ENCODE peak calls at places on chromosome 11, in four cellular contexts. J is astrocyte; U is colonic mucosa; A is CD8-positive, alpha-beta T cell. V is an unnamed sample.

GRCh38 chr11:84566681-84567080 is 1060.5 kb downstream of the DLG2 start:
- DNase-seq in J (peak; percentile 19), U (no peak), A (no peak), V (no peak)

GRCh38 chr11:71467164-71467563 is 14.2 kb downstream of the NADSYN1 start:
- DNase-seq in J (no peak), U (no peak), A (no peak), V (no peak)

GRCh38 chr11:101567086-101567485 is 16.7 kb downstream of the TRPC6 start:
- DNase-seq in J (no peak), A (no peak), U (no peak), V (no peak)

GRCh38 chr11:86955111-86955673 is at the start of gene FZD4:
- DNase-seq in A (peak; percentile 59), U (peak; percentile 87), J (peak; percentile 74), V (peak; percentile 50)

GRCh38 chr11:130407978-130408377 is 20.4 kb downstream of the ADAMTS8 start:
- DNase-seq in A (no peak), U (no peak), J (peak; percentile 59), V (no peak)

GRCh38 chr11:57336111-57336666 is 497 bp upstream of the SSRP1 start:
- DNase-seq in A (peak; percentile 54), U (no peak), J (no peak), V (no peak)

GRCh38 chr11:3642071-3642951 is 519 bp upstream of the ART5 start:
- DNase-seq in A (peak; percentile 81), J (peak; percentile 67), U (peak; percentile 74), V (peak; percentile 26)

GRCh38 chr11:30960387-30960992 is 374.3 kb upstream of the MPPED2 start:
- DNase-seq in U (no peak), J (peak; percentile 24), A (no peak), V (no peak)

GRCh38 chr11:117820071-117820470 is 4.5 kb downstream of the FXYD2 start:
- DNase-seq in A (no peak), U (peak; percentile 75), J (no peak), V (no peak)

GRCh38 chr11:15526859-15527450 is 412.2 kb downstream of the INSC start:
- DNase-seq in A (no peak), U (no peak), J (no peak), V (no peak)

GRCh38 chr11:26993965-26994446 is at the start of gene FIBIN:
- DNase-seq in A (no peak), J (peak; percentile 70), U (no peak), V (no peak)

GRCh38 chr11:64007160-64007628 is 21.0 kb downstream of the OTUB1 start:
- DNase-seq in A (no peak), J (no peak), U (peak; percentile 27), V (no peak)

GRCh38 chr11:68057807-68058206 is 19.0 kb downstream of the TCIRG1 start:
- DNase-seq in J (no peak), U (no peak), A (no peak), V (no peak)

GRCh38 chr11:10302744-10303557 is 1.9 kb upstream of the ADM start:
- DNase-seq in J (no peak), A (peak; percentile 82), U (peak; percentile 98), V (no peak)

GRCh38 chr11:3866206-3866605 is 10.7 kb downstream of the STIM1 start:
- DNase-seq in U (no peak), A (no peak), J (no peak), V (no peak)

GRCh38 chr11:61871158-61871597 is 20.2 kb downstream of the FADS3 start:
- DNase-seq in J (peak; percentile 48), U (peak; percentile 66), A (peak; percentile 65), V (peak; percentile 36)

GRCh38 chr11:65565624-65566453 is 4.4 kb upstream of the ZNRD2 start:
- DNase-seq in U (no peak), A (no peak), J (peak; percentile 61), V (no peak)

GRCh38 chr11:3982431-3982830 is 112.2 kb upstream of the RRM1 start:
- DNase-seq in A (no peak), U (no peak), J (peak; percentile 33), V (no peak)

GRCh38 chr11:69401715-69402114 is 79.7 kb upstream of the LINC01488 start:
- DNase-seq in A (no peak), J (no peak), U (no peak), V (no peak)

GRCh38 chr11:134727204-134727603 is 315.2 kb upstream of the B3GAT1 start:
- DNase-seq in A (no peak), J (no peak), U (no peak), V (no peak)

GRCh38 chr11:131674051-131674755 is 303.8 kb downstream of the NTM start:
- DNase-seq in J (peak; percentile 88), U (peak; percentile 62), A (no peak), V (peak; percentile 74)

GRCh38 chr11:46693597-46694012 is 6.8 kb downstream of the ARHGAP1 start:
- DNase-seq in A (no peak), U (no peak), J (peak; percentile 58), V (no peak)

GRCh38 chr11:83826078-83826477 is 539.9 kb upstream of the CCDC90B start:
- DNase-seq in A (no peak), U (no peak), J (no peak), V (no peak)

GRCh38 chr11:111878385-111878765 is 590 bp downstream of the FDXACB1 start:
- DNase-seq in U (no peak), J (no peak), A (no peak), V (no peak)

GRCh38 chr11:95904009-95904650 is 19.8 kb downstream of the MTMR2 start:
- DNase-seq in J (no peak), A (no peak), U (no peak), V (no peak)

GRCh38 chr11:40188848-40189247 is 1270.6 kb downstream of the LRRC4C start:
- DNase-seq in A (no peak), U (no peak), J (no peak), V (no peak)

GRCh38 chr11:59426361-59427067 is at the start of gene OR5A2:
- DNase-seq in U (no peak), J (no peak), A (no peak), V (no peak)

GRCh38 chr11:84384637-84385227 is 1098.6 kb upstream of the CCDC90B start:
- DNase-seq in U (peak; percentile 32), J (peak; percentile 22), A (no peak), V (peak; percentile 3)

DNA sequence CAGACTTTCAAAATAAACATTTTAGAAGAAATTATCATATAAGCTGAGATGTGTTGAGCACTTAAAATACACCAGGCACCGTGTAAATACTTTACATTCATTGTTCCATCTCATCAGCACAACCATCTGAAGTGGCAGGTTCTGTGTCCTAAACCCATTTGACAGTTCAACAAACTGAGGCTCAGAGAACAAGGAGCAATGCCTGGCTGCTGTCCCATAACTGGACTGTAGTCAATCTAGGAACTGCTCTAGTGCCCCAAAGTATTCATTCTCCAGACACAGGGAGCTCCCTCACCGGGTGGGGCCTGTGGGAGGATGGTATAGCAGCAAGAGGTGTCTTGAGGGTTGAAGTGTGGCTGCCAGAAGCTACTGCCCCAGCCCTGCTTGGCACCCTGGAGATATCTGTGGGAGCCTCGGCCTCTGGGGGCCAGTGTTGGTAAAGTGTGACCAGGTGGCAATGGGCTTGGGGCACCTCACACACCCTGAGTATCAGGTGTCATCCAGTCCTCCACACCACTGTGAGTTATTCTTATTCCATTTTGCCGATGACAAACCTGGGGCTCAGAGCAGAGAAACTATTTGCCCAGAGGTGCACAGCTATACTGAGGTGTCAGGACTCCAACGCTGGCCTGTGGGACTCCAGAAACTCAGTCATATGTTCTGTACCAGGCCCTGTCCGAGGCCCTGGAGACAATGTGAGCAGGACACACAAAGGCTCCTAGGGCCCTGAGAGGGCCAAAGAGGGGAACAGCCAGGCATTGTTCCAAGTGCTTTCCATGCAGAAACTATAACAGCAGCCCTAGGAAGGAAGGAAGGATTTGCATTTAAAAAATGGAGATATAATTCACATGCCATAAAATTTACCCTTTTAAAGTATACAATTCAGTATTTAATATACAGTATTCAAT is 45.9 kb upstream of the KLHL35 start:
- DNase-seq in A (no peak), J (no peak), U (no peak), V (no peak)
- H3K27ac ChIP-seq in A (no peak overlapping the region), J (no peak overlapping the region), U (no peak overlapping the region), V (no peak overlapping the region)

DNA sequence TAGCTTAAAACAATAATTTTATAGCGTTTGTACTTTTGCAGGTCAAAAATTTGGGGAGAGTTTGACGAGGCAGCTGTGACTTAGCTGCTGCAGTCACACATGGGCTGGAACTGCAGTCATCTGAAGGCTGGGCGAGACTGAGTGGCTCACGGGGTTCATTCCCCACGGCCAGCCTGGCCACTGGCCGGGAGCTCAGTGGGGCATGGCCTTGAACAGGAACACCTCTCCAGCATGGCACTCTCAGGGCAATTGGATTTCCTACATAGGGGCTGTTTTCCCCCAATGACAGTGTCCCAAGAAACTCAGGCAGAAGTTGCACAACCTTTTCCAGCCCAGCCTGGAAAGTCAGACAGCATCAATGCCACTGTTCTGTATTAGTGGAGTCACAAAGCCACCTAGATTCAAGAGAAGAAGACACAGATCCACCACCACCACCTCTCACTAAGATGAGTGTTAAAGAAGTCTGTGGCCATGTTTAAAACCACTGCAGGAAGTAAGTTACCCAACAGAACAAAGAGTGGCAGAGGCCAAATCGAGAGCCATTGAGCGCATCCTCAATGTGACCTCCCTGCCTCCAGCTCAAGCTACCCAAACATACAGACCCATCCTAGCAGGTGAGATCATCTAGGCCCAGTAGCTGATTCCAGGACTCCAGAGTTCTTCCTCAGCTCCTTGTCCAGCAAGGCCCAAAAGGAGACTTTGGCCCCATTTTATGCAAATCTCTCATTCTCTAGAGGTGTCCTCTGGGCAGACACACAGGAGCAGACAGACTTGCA is 618.7 kb upstream of the CADM1 start:
- DNase-seq in U (peak; percentile 3), J (no peak), A (no peak), V (no peak)
- H3K27me3 ChIP-seq in U (no peaks in the 10 kb centered on the region), J (no peaks in the 10 kb centered on the region), A (no peaks in the 10 kb centered on the region), V (no peaks in the 10 kb centered on the region)

DNA sequence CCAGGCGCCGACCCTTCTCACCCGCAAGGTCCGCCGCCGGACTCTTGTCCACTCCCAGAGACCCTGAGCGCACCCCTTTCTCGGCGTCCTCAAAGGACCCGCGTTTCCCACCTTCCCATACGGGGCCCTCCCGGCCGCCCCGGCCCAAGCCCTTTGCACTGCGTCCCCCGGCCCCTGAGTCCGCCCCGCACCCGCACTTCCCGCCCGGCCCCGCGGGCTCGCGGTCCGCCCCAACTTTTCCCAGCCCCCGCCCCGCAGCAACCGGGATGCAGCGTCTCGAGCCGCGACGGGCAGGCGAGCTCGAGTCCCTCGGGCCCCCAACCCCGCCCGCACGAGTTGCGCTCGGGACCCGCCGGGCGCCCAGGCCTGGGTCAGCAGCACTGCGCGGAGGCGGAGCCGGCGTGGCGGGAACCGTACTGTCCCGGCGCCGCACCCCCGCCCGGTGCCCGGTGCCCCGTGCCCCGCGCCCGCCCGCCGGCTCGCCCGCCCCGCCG is 391 bp downstream of the SMCO4 start:
- DNase-seq in A (no peak), J (no peak), U (peak; percentile 37), V (no peak)
- H3K27ac ChIP-seq in A (no peak overlapping the region), J (peak overlapping the region; percentile 28), U (peak overlapping the region; percentile 73), V (peak overlapping the region; percentile 31)

GRCh38 chr11:107624983-107625779 is 34.2 kb downstream of the ELMOD1 start:
- DNase-seq in U (no peak), J (no peak), A (no peak), V (no peak)

GRCh38 chr11:107621090-107621489 is 30.1 kb downstream of the ELMOD1 start:
- DNase-seq in U (no peak), J (no peak), A (no peak), V (no peak)

GRCh38 chr11:107619926-107620325 is 29.0 kb downstream of the ELMOD1 start:
- DNase-seq in U (no peak), J (peak; percentile 53), A (no peak), V (no peak)

GRCh38 chr11:107623183-107623582 is 32.2 kb downstream of the ELMOD1 start:
- DNase-seq in A (no peak), U (no peak), J (peak; percentile 20), V (no peak)
- H3K27me3 ChIP-seq in A (no peaks in the 10 kb centered on the region), U (no peaks in the 10 kb centered on the region), J (no peaks in the 10 kb centered on the region), V (no peaks in the 10 kb centered on the region)

V was measured in AG04450.